ENCODE peak calls at places on chromosomes 4 and X, in eight cellular contexts. T is right cardiac atrium, C is cardiac muscle cell, G is BE2C, I is heart right ventricle, E is A549, F is tibial nerve, P is thoracic aorta. W is an unnamed sample.

GRCh38 chr4:24470681-24471622 is 113.4 kb downstream of the DHX15 start:
- DNase-seq in C (peak; percentile 50), F (no peak), P (no peak), T (peak; percentile 31), G (peak; percentile 12), E (no peak), I (peak; percentile 30), W (peak; percentile 58)

GRCh38 chrX:119427024-119427794 is 28.1 kb downstream of the SLC25A43 start:
- DNase-seq in I (peak; percentile 24), T (no peak), P (no peak), F (no peak), G (no peak), C (peak; percentile 55), E (no peak), W (no peak)

GRCh38 chr4:185479507-185479971 is 8.0 kb upstream of the CCDC110 start:
- DNase-seq in E (no peak), T (no peak), G (no peak), C (no peak), I (no peak), P (no peak), F (no peak), W (no peak)

GRCh38 chrX:54030329-54030728 is 13.9 kb downstream of the PHF8 start:
- DNase-seq in F (no peak), T (no peak), G (no peak), P (no peak), C (no peak), I (no peak), E (no peak), W (no peak)

GRCh38 chr4:20431422-20432014 is 179.8 kb downstream of the SLIT2 start:
- DNase-seq in E (no peak), P (no peak), T (no peak), I (no peak), G (no peak), F (no peak), C (peak; percentile 70), W (peak; percentile 26)

GRCh38 chr4:10664408-10664807 is 20.2 kb downstream of the CLNK start:
- DNase-seq in E (no peak), C (peak; percentile 85), F (no peak), P (peak; percentile 60), G (no peak), T (peak; percentile 35), I (no peak), W (peak; percentile 23)

GRCh38 chr4:2051086-2051485 is 8.0 kb upstream of the NAT8L start:
- DNase-seq in G (no peak), I (no peak), F (no peak), T (no peak), E (no peak), C (no peak), P (no peak), W (no peak)

GRCh38 chrX:48897157-48897620 is 379 bp downstream of the TIMM17B start:
- DNase-seq in C (peak; percentile 76), T (peak; percentile 77), F (peak; percentile 60), P (no peak), I (peak; percentile 66), E (peak; percentile 63), G (peak; percentile 84), W (peak; percentile 82)

GRCh38 chr4:974668-975067 is 1.3 kb upstream of the DGKQ start:
- DNase-seq in P (no peak), F (no peak), C (no peak), E (no peak), T (no peak), I (no peak), G (no peak), W (no peak)

GRCh38 chr4:3210467-3210866 is 38.5 kb upstream of the MSANTD1 start:
- DNase-seq in I (no peak), F (no peak), C (no peak), T (no peak), G (no peak), P (no peak), E (no peak), W (no peak)

GRCh38 chrX:44012484-44013096 is 39.4 kb upstream of the NDP start:
- DNase-seq in P (peak; percentile 7), F (no peak), G (no peak), I (no peak), C (peak; percentile 50), T (peak; percentile 18), E (peak; percentile 31), W (no peak)

GRCh38 chr4:86400216-86400615 is 40.4 kb upstream of the MAPK10 start:
- DNase-seq in C (peak; percentile 11), P (no peak), E (no peak), T (no peak), F (no peak), I (no peak), G (no peak), W (no peak)

GRCh38 chrX:76428243-76429130 is 977 bp downstream of the MAGEE1 start:
- DNase-seq in P (no peak), C (no peak), I (peak; percentile 7), F (no peak), G (peak; percentile 3), T (peak; percentile 10), E (no peak), W (peak; percentile 12)

GRCh38 chr4:89834486-89835209 is 2.3 kb downstream of the SNCA start:
- DNase-seq in P (no peak), G (no peak), I (no peak), C (no peak), T (no peak), E (no peak), F (no peak), W (no peak)

GRCh38 chrX:129006491-129006890 is 516.8 kb downstream of the SMARCA1 start:
- DNase-seq in T (no peak), G (no peak), F (no peak), I (no peak), C (no peak), P (no peak), E (no peak), W (no peak)

GRCh38 chr4:146359771-146360170 is 145.4 kb downstream of the REELD1 start:
- DNase-seq in T (no peak), P (no peak), F (no peak), I (no peak), G (no peak), C (no peak), E (no peak), W (no peak)

GRCh38 chrX:12984629-12985303 is 9.9 kb downstream of the TMSB4X start:
- DNase-seq in E (peak; percentile 43), P (no peak), T (no peak), C (peak; percentile 56), G (no peak), F (no peak), I (no peak), W (peak; percentile 42)

GRCh38 chr4:1410491-1411325 is 4.5 kb upstream of the NKX1-1 start:
- DNase-seq in E (no peak), I (peak; percentile 63), P (no peak), F (no peak), C (peak; percentile 58), G (no peak), T (peak; percentile 57), W (no peak)

GRCh38 chr4:128700659-128701350 is 108.7 kb upstream of the JADE1 start:
- DNase-seq in I (no peak), G (no peak), C (no peak), P (no peak), E (no peak), F (no peak), T (no peak), W (no peak)

GRCh38 chrX:17812763-17813162 is 48.3 kb downstream of the RAI2 start:
- DNase-seq in P (no peak), F (no peak), G (peak; percentile 13), I (no peak), E (no peak), T (no peak), C (peak; percentile 7), W (peak; percentile 57)

GRCh38 chrX:17813277-17813676 is 47.8 kb downstream of the RAI2 start:
- DNase-seq in I (no peak), P (no peak), F (no peak), E (no peak), G (no peak), C (no peak), T (no peak), W (no peak)

GRCh38 chrX:17814059-17814458 is 47.0 kb downstream of the RAI2 start:
- DNase-seq in P (no peak), F (no peak), C (no peak), I (no peak), G (no peak), T (no peak), E (no peak), W (no peak)

GRCh38 chrX:17809273-17809672 is 51.8 kb downstream of the RAI2 start:
- DNase-seq in T (no peak), E (no peak), F (no peak), G (no peak), I (no peak), P (no peak), C (no peak), W (no peak)

DNA sequence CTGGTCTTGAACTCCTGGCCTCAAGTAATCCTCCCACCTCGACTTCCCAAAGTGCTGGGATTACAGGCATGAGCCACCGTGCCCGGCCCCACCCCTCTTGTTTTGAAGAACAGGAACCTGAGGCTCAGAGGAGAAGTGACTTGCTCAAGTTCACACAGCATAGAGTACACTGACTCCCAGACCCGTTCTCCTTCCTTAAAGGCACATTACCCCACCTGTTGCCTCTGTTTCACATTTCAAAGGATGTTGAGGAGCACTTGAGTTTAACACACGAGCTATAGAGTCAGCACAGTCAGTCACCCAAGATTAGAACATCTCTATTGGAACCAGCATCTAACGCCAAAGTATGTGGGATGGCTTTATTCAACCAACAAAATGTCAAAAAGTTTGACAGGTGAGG is 51.1 kb downstream of the RAI2 start:
- DNase-seq in I (no peak), F (no peak), E (no peak), C (no peak), T (no peak), G (no peak), P (no peak), W (no peak)
- H3K4me3 ChIP-seq in I (no peak overlapping the region), F (no peak overlapping the region), E (no peak overlapping the region), C (no peak overlapping the region), T (no peak overlapping the region), G (no peak overlapping the region), P (no peak overlapping the region), W (no peak overlapping the region)

GRCh38 chr4:153233761-153234371 is 29.6 kb downstream of the TRIM2 start:
- DNase-seq in G (no peak), T (no peak), C (peak; percentile 91), P (no peak), E (peak; percentile 28), F (no peak), I (no peak), W (peak; percentile 26)
- H3K4me3 ChIP-seq in G (no peak overlapping the region), T (no peak overlapping the region), C (no peak overlapping the region), P (no peak overlapping the region), E (no peak overlapping the region), F (no peak overlapping the region), I (no peak overlapping the region), W (no peak overlapping the region)

GRCh38 chrX:25068340-25068739 is 52.6 kb upstream of the ARX start:
- DNase-seq in I (no peak), F (no peak), T (no peak), P (no peak), G (no peak), C (no peak), E (no peak), W (no peak)
- H3K4me3 ChIP-seq in I (no peak overlapping the region), F (no peak overlapping the region), T (no peak overlapping the region), P (no peak overlapping the region), G (no peak overlapping the region), C (no peak overlapping the region), E (no peak overlapping the region), W (no peak overlapping the region)

DNA sequence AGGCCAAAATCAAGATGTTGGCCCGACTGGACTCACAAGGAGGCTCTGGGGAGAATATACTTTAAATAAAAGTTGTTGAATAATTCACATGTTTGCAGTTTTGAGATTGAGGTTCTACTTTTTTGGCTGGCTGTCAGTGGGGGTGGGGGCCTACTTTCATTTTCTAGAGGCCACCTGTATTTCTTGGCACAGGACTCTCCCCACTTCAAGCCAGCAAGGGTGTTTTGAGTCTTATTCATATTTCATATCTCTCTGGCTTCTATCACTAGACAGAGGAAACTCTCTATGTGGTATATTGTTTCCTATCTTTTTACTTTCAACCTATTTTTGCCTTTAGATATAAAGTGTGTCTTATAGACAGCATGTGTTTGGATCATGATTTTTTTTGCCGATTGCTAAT is 266.4 kb downstream of the PRR32 start:
- DNase-seq in G (no peak), E (no peak), F (no peak), T (no peak), I (no peak), P (no peak), C (no peak), W (no peak)
- H3K4me3 ChIP-seq in G (no peak overlapping the region), E (no peak overlapping the region), F (no peak overlapping the region), T (no peak overlapping the region), I (no peak overlapping the region), P (no peak overlapping the region), C (no peak overlapping the region), W (no peak overlapping the region)